ENCODE peak calls at places on chromosomes 3 and 15, in four cellular contexts. I, Q, A and J are unnamed samples.

GRCh38 chr15:89649716-89650115 is 5.6 kb downstream of the KIF7 start:
- DNase-seq in I (no peak), Q (no peak), A (no peak), J (no peak)

GRCh38 chr15:20294651-20295237 is 246.9 kb downstream of the GOLGA6L6 start:
- DNase-seq in I (no peak), Q (no peak), A (no peak), J (no peak)

GRCh38 chr15:66085128-66085527 is 168.4 kb downstream of the MEGF11 start:
- DNase-seq in I (peak; percentile 11), Q (peak; percentile 76), A (no peak), J (peak; percentile 23)

GRCh38 chr3:120435621-120436020 is 15.2 kb downstream of the FSTL1 start:
- DNase-seq in I (no peak), Q (peak; percentile 70), A (no peak), J (no peak)

GRCh38 chr15:98428253-98428989 is 219.9 kb upstream of the IGF1R start:
- DNase-seq in I (peak; percentile 4), Q (peak; percentile 79), A (peak; percentile 87), J (peak; percentile 33)

GRCh38 chr3:27900316-27900715 is 178.2 kb upstream of the EOMES start:
- DNase-seq in I (no peak), Q (no peak), A (no peak), J (no peak)

GRCh38 chr3:196322-197153 is at the start of gene CHL1:
- DNase-seq in I (no peak), Q (no peak), A (peak; percentile 72), J (peak; percentile 59)

GRCh38 chr15:91055548-91056331 is 33.3 kb upstream of the VPS33B start:
- DNase-seq in I (peak; percentile 76), Q (peak; percentile 77), A (peak; percentile 88), J (peak; percentile 89)

GRCh38 chr15:36177590-36178281 is 401.7 kb upstream of the CDIN1 start:
- DNase-seq in I (peak; percentile 93), Q (no peak), A (no peak), J (peak; percentile 99)

GRCh38 chr3:157981819-157982218 is 124.4 kb downstream of the SHOX2 start:
- DNase-seq in I (no peak), Q (no peak), A (no peak), J (no peak)

GRCh38 chr15:22979069-22979698 is 984 bp downstream of the CYFIP1 start:
- DNase-seq in I (peak; percentile 17), Q (peak; percentile 68), A (peak; percentile 69), J (peak; percentile 77)

GRCh38 chr3:147369671-147370123 is 36.6 kb downstream of the ZIC4 start:
- DNase-seq in I (peak; percentile 40), Q (no peak), A (peak; percentile 74), J (no peak)

GRCh38 chr3:45103753-45104714 is 42.1 kb downstream of the CDCP1 start:
- DNase-seq in I (no peak), Q (no peak), A (no peak), J (no peak)

GRCh38 chr3:102299125-102299877 is 135.5 kb upstream of the ZPLD1 start:
- DNase-seq in I (no peak), Q (no peak), A (no peak), J (no peak)

GRCh38 chr15:58330836-58331561 is 100.8 kb upstream of the LIPC start:
- DNase-seq in I (no peak), Q (no peak), A (no peak), J (peak; percentile 61)

GRCh38 chr3:55609230-55610100 is 122.4 kb upstream of the WNT5A start:
- DNase-seq in I (no peak), Q (no peak), A (no peak), J (peak; percentile 49)

GRCh38 chr15:35019401-35020327 is 31.6 kb upstream of the ZNF770 start:
- DNase-seq in I (no peak), Q (no peak), A (no peak), J (peak; percentile 47)

GRCh38 chr3:41163399-41163798 is 35.9 kb upstream of the CTNNB1 start:
- DNase-seq in I (no peak), Q (no peak), A (no peak), J (no peak)

GRCh38 chr3:13525827-13526625 is 22.9 kb upstream of the FBLN2 start:
- DNase-seq in I (no peak), Q (no peak), A (peak; percentile 64), J (peak; percentile 49)

GRCh38 chr15:83206971-83207621 is 527 bp downstream of the HDGFL3 start:
- DNase-seq in I (no peak), Q (peak; percentile 66), A (peak; percentile 72), J (peak; percentile 71)

GRCh38 chr15:65804252-65804931 is 12.3 kb upstream of the DENND4A start:
- DNase-seq in I (no peak), Q (peak; percentile 42), A (no peak), J (no peak)

GRCh38 chr15:95295311-95295710 is 1035.2 kb upstream of the NR2F2 start:
- DNase-seq in I (no peak), Q (no peak), A (no peak), J (no peak)

GRCh38 chr3:61613666-61614065 is 52.3 kb downstream of the PTPRG start:
- DNase-seq in I (no peak), Q (no peak), A (no peak), J (no peak)

GRCh38 chr15:51132384-51133139 is 37.9 kb upstream of the TNFAIP8L3 start:
- DNase-seq in I (no peak), Q (peak; percentile 41), A (peak; percentile 61), J (peak; percentile 62)

GRCh38 chr3:134366221-134366927 is 7.9 kb downstream of the AMOTL2 start:
- DNase-seq in I (no peak), Q (no peak), A (no peak), J (no peak)

GRCh38 chr15:101045835-101046691 is 126.9 kb downstream of the LRRK1 start:
- DNase-seq in I (no peak), Q (no peak), A (no peak), J (no peak)